ENCODE peak calls at places on chromosomes 11 and 22, in six cellular contexts. Y is heart left ventricle; U is pancreas; C is CD8-positive, alpha-beta T cell; S is tibial artery; B is GM23248. P is an unnamed sample. For H3K4me1, the result is how much of the 10 kb centered on the place peaks cover.

GRCh38 chr11:59689015-59689414 is 20.2 kb upstream of the PATL1 start:
- DNase-seq in Y (no peak), U (no peak), C (no peak), S (no peak), B (no peak), P (no peak)

GRCh38 chr11:42890773-42891172 is 421.0 kb upstream of the API5 start:
- DNase-seq in Y (no peak), U (no peak), C (no peak), S (no peak), B (no peak), P (no peak)

GRCh38 chr11:57903441-57904123 is 120.1 kb upstream of the OR9Q1 start:
- DNase-seq in Y (no peak), U (peak), C (no peak), S (no peak), B (peak), P (no peak)

GRCh38 chr11:106473089-106473722 is 395.7 kb downstream of the AASDHPPT start:
- DNase-seq in Y (no peak), U (no peak), C (no peak), S (no peak), B (peak), P (peak)

GRCh38 chr22:47206185-47206584 is 443.7 kb downstream of the TBC1D22A start:
- DNase-seq in Y (no peak), U (no peak), C (no peak), S (no peak), B (no peak), P (no peak)

GRCh38 chr11:73396251-73396930 is 20.2 kb downstream of the RELT start:
- DNase-seq in Y (no peak), U (no peak), C (no peak), S (no peak), B (no peak), P (no peak)

GRCh38 chr11:124717786-124718634 is 21.7 kb upstream of the NRGN start:
- DNase-seq in Y (peak), U (no peak), C (no peak), S (no peak), B (peak), P (peak)

GRCh38 chr11:15485432-15485831 is 370.7 kb downstream of the INSC start:
- DNase-seq in Y (no peak), U (no peak), C (no peak), S (no peak), B (no peak), P (no peak)

GRCh38 chr11:110169738-110170137 is 76.5 kb downstream of the ZC3H12C start:
- DNase-seq in Y (no peak), U (no peak), C (no peak), S (no peak), B (no peak), P (no peak)

GRCh38 chr11:119134389-119134978 is 13.1 kb downstream of the HINFP start:
- DNase-seq in Y (no peak), U (no peak), C (no peak), S (no peak), B (peak), P (peak)

GRCh38 chr11:3962406-3962840 is 107.0 kb downstream of the STIM1 start:
- DNase-seq in Y (no peak), U (no peak), C (no peak), S (no peak), B (no peak), P (peak)

GRCh38 chr11:44596541-44597276 is 31.2 kb downstream of the CD82 start:
- DNase-seq in Y (no peak), U (no peak), C (peak), S (no peak), B (peak), P (no peak)

GRCh38 chr11:111303476-111303875 is 5.1 kb downstream of the POU2AF3 start:
- DNase-seq in Y (no peak), U (peak), C (no peak), S (no peak), B (peak), P (peak)

GRCh38 chr11:7353100-7353499 is 101.4 kb downstream of the SYT9 start:
- DNase-seq in Y (no peak), U (no peak), C (no peak), S (no peak), B (peak), P (peak)

GRCh38 chr22:39954584-39955055 is 5.6 kb upstream of the TMA7B start:
- DNase-seq in Y (no peak), U (no peak), C (no peak), S (no peak), B (peak), P (peak)

GRCh38 chr22:22092101-22092500 is 109.5 kb upstream of the TOP3B start:
- DNase-seq in Y (no peak), U (no peak), C (no peak), S (no peak), B (no peak), P (no peak)

GRCh38 chr22:50481440-50482106 is at the start of gene ADM2:
- DNase-seq in Y (no peak), U (peak), C (no peak), S (no peak), B (peak), P (peak)

GRCh38 chr22:50482107-50483074 is 1.0 kb downstream of the ADM2 start:
- DNase-seq in Y (no peak), U (peak), C (no peak), S (no peak), B (no peak), P (no peak)

GRCh38 chr22:50479686-50480085 is 1.7 kb upstream of the ADM2 start:
- DNase-seq in Y (no peak), U (no peak), C (no peak), S (no peak), B (no peak), P (no peak)

GRCh38 chr22:50483106-50483505 is 1.8 kb downstream of the ADM2 start:
- DNase-seq in Y (no peak), U (no peak), C (no peak), S (no peak), B (no peak), P (no peak)

DNA sequence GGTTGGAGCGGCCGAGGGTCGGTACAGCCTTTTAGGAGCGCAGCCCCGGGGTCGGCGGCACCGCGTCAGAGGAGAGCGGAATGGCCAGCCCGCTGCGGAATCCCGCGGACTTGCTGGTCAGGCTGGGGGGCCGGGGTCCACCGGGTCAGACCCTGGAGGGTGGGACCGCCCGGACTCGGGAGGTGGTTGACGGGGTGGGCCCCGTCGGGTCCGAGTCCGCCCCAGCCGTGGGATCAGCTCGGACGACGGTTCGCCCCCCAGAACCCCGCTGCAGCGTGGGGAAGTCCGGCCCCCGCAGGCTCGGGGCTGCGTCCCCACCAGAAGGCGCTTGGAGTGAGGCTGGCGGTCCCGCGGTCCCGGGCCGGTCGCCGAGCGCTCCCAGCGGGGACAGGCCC is 301 bp upstream of the ADM2 start:
- DNase-seq in Y (no peak), U (no peak), C (no peak), S (no peak), B (no peak), P (no peak)
- H3K4me1 ChIP-seq in Y (under half), U (under half), C (under half), S (under half), B (under half), P (under half)

GRCh38 chr11:64230985-64231365 is 627 bp downstream of the DNAJC4 start:
- DNase-seq in Y (no peak), U (no peak), C (no peak), S (no peak), B (no peak), P (no peak)
- H3K4me1 ChIP-seq in Y (under half), U (under half), C (half or more), S (half or more), B (under half), P (under half)

GRCh38 chr22:36341640-36342041 is 46.1 kb downstream of the MYH9 start:
- DNase-seq in Y (no peak), U (no peak), C (no peak), S (no peak), B (no peak), P (no peak)

GRCh38 chr22:36343720-36344105 is 44.1 kb downstream of the MYH9 start:
- DNase-seq in Y (no peak), U (no peak), C (no peak), S (no peak), B (no peak), P (no peak)

GRCh38 chr22:36343070-36343719 is 44.6 kb downstream of the MYH9 start:
- DNase-seq in Y (no peak), U (no peak), C (no peak), S (no peak), B (no peak), P (no peak)

GRCh38 chr22:36347094-36347493 is 40.7 kb downstream of the MYH9 start:
- DNase-seq in Y (peak), U (no peak), C (no peak), S (no peak), B (no peak), P (no peak)

GRCh38 chr22:36344106-36344827 is 43.5 kb downstream of the MYH9 start:
- DNase-seq in Y (no peak), U (no peak), C (no peak), S (no peak), B (no peak), P (no peak)
- H3K4me1 ChIP-seq in Y (under half), U (under half), C (half or more), S (half or more), B (under half), P (under half)

DNA sequence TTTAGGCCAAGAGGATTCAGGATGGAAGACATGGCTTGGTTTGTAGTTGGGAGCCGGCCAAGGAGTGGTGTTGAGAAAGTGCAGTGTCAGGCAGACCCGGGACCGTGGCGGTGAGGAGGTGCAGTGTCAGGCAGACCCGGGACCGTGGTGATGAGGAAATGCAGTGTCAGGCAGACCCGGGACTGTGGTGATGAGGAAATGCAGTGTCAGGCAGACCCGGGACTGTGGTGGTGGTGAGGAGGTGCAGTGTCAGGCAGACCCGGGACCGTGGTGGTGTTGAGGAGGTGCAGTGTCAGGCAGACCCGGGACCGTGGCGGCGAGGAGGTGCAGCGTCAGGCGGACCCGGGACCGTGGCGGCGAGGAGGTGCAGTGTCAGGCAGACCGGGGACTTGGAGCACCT is 59.7 kb downstream of the LRP5 start:
- DNase-seq in Y (no peak), U (no peak), C (no peak), S (no peak), B (no peak), P (no peak)
- H3K4me1 ChIP-seq in Y (half or more), U (under half), C (under half), S (half or more), B (under half), P (half or more)

P was measured in adipocyte.